ENCODE peak calls at places on chromosome 7, in ten cellular contexts. S is fibroblast of the aortic adventitia, T is HepG2, X is fibroblast of pulmonary artery, R is sigmoid colon, Z is GM23338, E is HFF-Myc, I is brain microvascular endothelial cell, G is kidney, Q is neural progenitor cell. O is an unnamed sample.

GRCh38 chr7:149284343-149284742 is 22.3 kb downstream of the ZNF783 start:
- DNase-seq in S (no peak), T (no peak), X (no peak), R (no peak), Z (peak), E (no peak), I (no peak), G (no peak), Q (no peak), O (no peak)

GRCh38 chr7:130292682-130293257 is at the start of gene CPA4:
- DNase-seq in S (peak), T (no peak), X (peak), R (no peak), Z (no peak), E (no peak), I (peak), G (no peak), Q (no peak), O (peak)

GRCh38 chr7:91609525-91609924 is 271.0 kb downstream of the MTERF1 start:
- DNase-seq in S (peak), T (no peak), X (no peak), R (no peak), Z (no peak), E (no peak), I (no peak), G (no peak), Q (no peak), O (no peak)

GRCh38 chr7:82841828-82842227 is 320.9 kb downstream of the PCLO start:
- DNase-seq in S (no peak), T (no peak), X (no peak), R (no peak), Z (no peak), E (no peak), I (no peak), G (no peak), Q (no peak), O (no peak)

GRCh38 chr7:55477781-55478374 is 94.4 kb downstream of the VOPP1 start:
- DNase-seq in S (peak), T (no peak), X (peak), R (no peak), Z (peak), E (peak), I (peak), G (peak), Q (no peak), O (peak)

GRCh38 chr7:148982596-148983219 is 45.6 kb downstream of the PDIA4 start:
- DNase-seq in S (peak), T (no peak), X (peak), R (no peak), Z (peak), E (no peak), I (no peak), G (peak), Q (peak), O (peak)

GRCh38 chr7:46178685-46179084 is 257.6 kb upstream of the IGFBP3 start:
- DNase-seq in S (peak), T (no peak), X (peak), R (no peak), Z (no peak), E (no peak), I (peak), G (no peak), Q (no peak), O (no peak)

GRCh38 chr7:134452991-134453473 is 5.9 kb downstream of the AKR1B1 start:
- DNase-seq in S (no peak), T (no peak), X (no peak), R (no peak), Z (no peak), E (no peak), I (no peak), G (peak), Q (no peak), O (no peak)

GRCh38 chr7:75823198-75823910 is 9.7 kb upstream of the CCL24 start:
- DNase-seq in S (no peak), T (no peak), X (no peak), R (no peak), Z (no peak), E (no peak), I (no peak), G (no peak), Q (no peak), O (no peak)

GRCh38 chr7:17207220-17207619 is 91.2 kb upstream of the AHR start:
- DNase-seq in S (peak), T (peak), X (peak), R (no peak), Z (no peak), E (no peak), I (peak), G (no peak), Q (no peak), O (peak)

GRCh38 chr7:71772783-71773182 is 639.4 kb downstream of the CALN1 start:
- DNase-seq in S (no peak), T (no peak), X (no peak), R (no peak), Z (no peak), E (no peak), I (no peak), G (no peak), Q (no peak), O (no peak)

GRCh38 chr7:102991077-102991539 is 78.3 kb downstream of the LRRC17 start:
- DNase-seq in S (peak), T (no peak), X (peak), R (no peak), Z (no peak), E (no peak), I (no peak), G (no peak), Q (no peak), O (no peak)

GRCh38 chr7:130096243-130096827 is 26.0 kb downstream of the KLHDC10 start:
- DNase-seq in S (peak), T (no peak), X (peak), R (no peak), Z (no peak), E (no peak), I (no peak), G (no peak), Q (no peak), O (no peak)

GRCh38 chr7:18457832-18458231 is 37.7 kb upstream of the HDAC9 start:
- DNase-seq in S (no peak), T (no peak), X (no peak), R (no peak), Z (no peak), E (no peak), I (no peak), G (no peak), Q (no peak), O (no peak)

GRCh38 chr7:5314864-5315263 is 32.1 kb downstream of the SLC29A4 start:
- DNase-seq in S (no peak), T (no peak), X (no peak), R (no peak), Z (no peak), E (no peak), I (no peak), G (no peak), Q (no peak), O (no peak)

DNA sequence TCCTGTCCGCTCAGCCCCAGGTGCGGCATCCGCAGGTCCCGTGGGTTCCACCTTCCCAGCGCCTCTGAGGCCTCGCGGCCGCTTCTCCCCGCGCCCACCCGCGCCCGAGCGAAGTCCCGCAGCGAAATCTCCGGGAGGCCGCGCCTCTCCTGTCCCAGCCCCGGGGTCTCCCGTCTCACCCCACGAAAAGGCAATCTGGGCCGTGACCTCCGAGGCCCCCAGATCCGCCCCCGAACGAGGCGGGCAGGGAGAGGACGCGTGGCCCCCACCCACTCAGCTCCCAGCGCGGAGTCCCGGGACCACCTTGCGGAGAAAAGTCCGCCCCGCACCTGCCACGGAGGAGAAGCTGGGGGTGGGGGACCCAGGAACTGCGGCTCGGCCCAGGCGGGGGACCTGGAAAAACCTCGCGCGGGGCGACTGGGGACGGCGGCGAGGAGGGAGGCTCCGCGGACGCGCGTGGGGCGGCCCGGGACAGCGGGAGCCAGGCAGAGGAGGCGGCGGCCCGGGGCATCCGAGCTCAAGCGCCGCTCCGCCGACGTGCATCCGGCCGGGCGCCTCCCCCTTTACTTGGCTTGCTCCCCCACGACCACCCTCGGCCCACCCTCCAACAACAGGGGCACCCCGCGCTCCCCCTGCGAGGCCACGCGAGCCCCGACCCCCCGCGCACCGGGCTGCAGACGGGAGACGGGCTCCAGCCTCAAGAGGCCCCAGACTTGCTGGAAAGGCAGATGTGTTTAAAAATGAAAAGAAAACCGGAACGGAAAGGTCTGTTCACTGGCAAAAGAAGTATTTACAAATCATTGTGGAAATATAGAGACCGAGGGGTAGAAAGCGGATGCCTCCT is 33.0 kb upstream of the RNF32 start:
- DNase-seq in S (peak), T (no peak), X (no peak), R (no peak), Z (no peak), E (no peak), I (no peak), G (peak), Q (no peak), O (peak)
- H3K4me3 ChIP-seq in S (peak), T (no peak), X (peak), R (peak), Z (peak), E (no peak), I (peak), G (peak), Q (no peak), O (peak)

DNA sequence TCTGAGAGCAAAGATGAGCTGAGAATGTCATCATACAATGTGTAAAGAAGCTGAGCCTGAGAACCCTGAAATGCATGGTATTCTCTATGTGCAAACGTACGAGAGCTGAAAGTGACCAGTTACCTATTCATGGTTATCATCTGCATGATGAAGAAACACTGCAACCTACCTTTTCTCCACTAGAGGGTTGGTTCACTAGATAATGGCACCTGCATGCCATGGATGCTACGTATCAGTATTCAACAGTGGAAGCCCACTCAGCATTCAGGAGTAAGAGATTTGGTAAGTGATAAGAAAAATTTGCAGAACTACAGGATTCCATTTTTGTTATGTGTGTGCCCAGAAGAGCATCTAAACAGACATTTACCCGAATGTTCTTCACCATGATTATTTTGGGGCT is 145.4 kb downstream of the PTPRN2 start:
- DNase-seq in S (no peak), T (peak), X (no peak), R (no peak), Z (peak), E (no peak), I (no peak), G (no peak), Q (peak), O (no peak)
- TF ChIP-seq CTCF in S (no peak), T (peak), X (no peak), R (peak), Z (peak), E (no peak), I (peak), G (peak), Q (peak), O (peak)

DNA sequence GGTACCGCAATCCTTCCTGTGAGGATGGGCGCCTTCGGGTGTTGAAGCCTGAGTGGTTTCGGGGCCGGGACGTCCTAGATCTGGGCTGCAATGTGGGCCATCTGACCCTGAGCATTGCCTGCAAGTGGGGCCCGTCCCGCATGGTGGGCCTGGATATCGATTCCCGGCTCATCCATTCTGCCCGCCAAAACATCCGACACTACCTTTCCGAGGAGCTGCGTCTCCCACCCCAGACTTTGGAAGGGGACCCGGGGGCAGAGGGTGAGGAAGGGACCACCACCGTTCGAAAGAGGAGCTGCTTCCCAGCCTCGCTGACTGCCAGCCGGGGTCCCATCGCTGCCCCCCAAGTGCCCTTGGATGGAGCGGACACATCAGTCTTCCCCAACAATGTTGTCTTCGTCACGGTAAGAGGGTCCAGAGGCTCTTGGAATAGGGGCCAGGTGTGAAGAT is 1.7 kb downstream of the MEPCE start:
- DNase-seq in S (no peak), T (no peak), X (no peak), R (peak), Z (no peak), E (no peak), I (no peak), G (no peak), Q (no peak), O (no peak)
- H3K4me3 ChIP-seq in S (peak), T (peak), X (peak), R (peak), Z (peak), E (peak), I (no peak), G (no peak), Q (peak), O (peak)

DNA sequence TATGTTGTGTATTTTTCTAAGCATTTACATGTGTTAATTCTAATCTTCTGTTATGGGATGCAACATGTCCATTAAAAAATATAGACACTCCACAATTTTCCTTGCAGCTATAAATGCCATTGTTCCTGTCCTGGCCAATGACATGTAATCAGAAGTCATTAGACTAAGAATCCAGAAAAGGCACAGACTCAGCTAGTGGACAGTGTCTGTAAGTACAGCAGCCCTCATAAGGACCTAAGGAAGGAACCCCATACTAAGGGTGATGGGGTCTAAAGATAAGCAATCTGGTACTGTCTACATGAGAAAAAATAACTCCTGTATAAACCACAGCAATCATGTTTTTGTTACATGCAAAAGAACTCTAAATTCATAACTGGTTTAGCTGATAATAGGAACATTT is 115.9 kb downstream of the GPR85 start:
- DNase-seq in S (no peak), T (no peak), X (no peak), R (no peak), Z (no peak), E (no peak), I (no peak), G (no peak), Q (no peak), O (no peak)
- TF ChIP-seq CTCF in S (peak), T (no peak), X (peak), R (no peak), Z (no peak), E (no peak), I (peak), G (no peak), Q (peak), O (peak)

DNA sequence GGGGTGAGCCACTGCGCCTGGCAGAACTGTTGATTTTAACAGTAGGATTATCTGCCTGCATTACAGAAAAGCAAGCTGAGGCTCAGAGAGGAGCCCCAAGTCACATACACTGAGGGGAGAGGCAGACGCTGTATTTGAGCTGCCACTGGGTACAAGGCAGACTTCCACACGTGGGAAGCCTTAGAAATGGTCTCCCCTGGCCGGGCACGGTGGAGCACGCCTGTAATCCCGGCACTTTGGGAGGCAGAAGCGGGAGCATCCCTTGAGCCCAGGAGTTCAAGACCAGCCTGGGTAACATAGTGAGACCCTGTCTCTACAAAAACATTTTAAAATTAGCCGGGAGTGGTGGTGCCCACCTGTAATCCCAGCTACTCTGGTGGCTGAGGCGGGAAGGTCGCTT is 902 bp upstream of the FZD9 start:
- DNase-seq in S (no peak), T (no peak), X (no peak), R (no peak), Z (no peak), E (no peak), I (no peak), G (no peak), Q (no peak), O (no peak)
- H3K4me3 ChIP-seq in S (no peak), T (no peak), X (no peak), R (no peak), Z (no peak), E (no peak), I (no peak), G (no peak), Q (no peak), O (no peak)

GRCh38 chr7:156827587-156828203 is 65.3 kb downstream of the LMBR1 start:
- DNase-seq in S (peak), T (no peak), X (peak), R (no peak), Z (peak), E (no peak), I (peak), G (no peak), Q (peak), O (peak)
- TF ChIP-seq CTCF in S (peak), T (peak), X (peak), R (peak), Z (peak), E (peak), I (peak), G (peak), Q (peak), O (peak)